ENCODE peak calls at places on chromosomes 3 and 15, in nine cellular contexts. H is activated T-cell treated with anti-CD3 and anti-CD28 coated beads, Interleukin-2, amount 50 U/mL, for 1 hour; Y is nucleus accumbens; I is stimulated activated naive B cell treated with anti-CD40 and anti-IgM and Interleukin-4, amounts not matched to agents 10 μg/mL and 1 μg/mL and 100 μg/mL, for 72 hours; Q is NCI-H226; P is cardiac muscle cell; N is T-helper 17 cell; E is RWPE2; Z is HTR-8/SVneo. R is an unnamed sample.
A peak's percentile ranks its signal among the peaks of the same experiment; 100 is the strongest.

GRCh38 chr3:102225407-102226132 is 209.2 kb upstream of the ZPLD1 start:
- DNase-seq in P (peak; percentile 73), H (no peak), Z (peak; percentile 36), I (no peak), E (no peak), Q (peak; percentile 53), Y (no peak), N (no peak), R (no peak)

GRCh38 chr3:58214484-58215316 is 3.9 kb upstream of the DNASE1L3 start:
- DNase-seq in N (no peak), E (peak; percentile 83), Z (no peak), H (no peak), I (peak; percentile 85), Y (no peak), P (no peak), Q (peak; percentile 29), R (peak; percentile 51)

GRCh38 chr15:88657326-88658069 is 18.7 kb downstream of the ISG20 start:
- DNase-seq in Y (no peak), E (peak; percentile 72), P (peak; percentile 64), Q (no peak), I (no peak), Z (peak; percentile 68), N (no peak), H (no peak), R (no peak)

GRCh38 chr3:145739926-145740325 is 421.1 kb downstream of the PLOD2 start:
- DNase-seq in H (no peak), Q (no peak), I (no peak), Y (no peak), N (no peak), P (no peak), Z (no peak), E (no peak), R (no peak)

GRCh38 chr3:123447749-123448502 is 964 bp downstream of the ADCY5 start:
- DNase-seq in I (no peak), Z (no peak), Q (no peak), H (peak; percentile 53), Y (no peak), N (peak; percentile 30), E (no peak), P (peak; percentile 71), R (peak; percentile 43)

GRCh38 chr3:55704521-55704920 is 217.4 kb upstream of the WNT5A start:
- DNase-seq in P (no peak), Q (peak; percentile 16), H (no peak), Y (no peak), Z (no peak), N (no peak), E (no peak), I (no peak), R (no peak)

GRCh38 chr15:62878070-62878469 is 164.5 kb upstream of the TPM1 start:
- DNase-seq in Q (no peak), Y (no peak), N (no peak), H (no peak), P (peak; percentile 32), E (no peak), I (no peak), Z (no peak), R (no peak)

GRCh38 chr3:82229397-82229796 is 468.0 kb upstream of the GBE1 start:
- DNase-seq in Q (no peak), Z (no peak), H (no peak), I (peak; percentile 32), N (no peak), E (no peak), Y (no peak), P (no peak), R (no peak)

GRCh38 chr3:100468676-100469075 is 23.7 kb upstream of the TMEM45A start:
- DNase-seq in Z (no peak), I (no peak), E (no peak), H (no peak), N (no peak), Q (no peak), Y (no peak), P (no peak), R (no peak)

GRCh38 chr3:183464480-183464879 is 36.1 kb upstream of the MCF2L2 start:
- DNase-seq in Y (no peak), H (no peak), Q (no peak), Z (no peak), I (no peak), N (no peak), E (no peak), P (no peak), R (no peak)

GRCh38 chr3:50130436-50130835 is 24.7 kb upstream of the SEMA3F start:
- DNase-seq in P (no peak), N (no peak), Q (no peak), Z (no peak), H (no peak), I (no peak), E (no peak), Y (no peak), R (no peak)

GRCh38 chr3:118501152-118501551 is 533.5 kb downstream of the IGSF11 start:
- DNase-seq in E (no peak), H (no peak), Q (no peak), P (peak; percentile 28), Z (no peak), I (no peak), N (no peak), Y (peak; percentile 2), R (no peak)

GRCh38 chr3:99867594-99868437 is 50.2 kb downstream of the CMSS1 start:
- DNase-seq in I (no peak), N (no peak), H (no peak), Z (no peak), Y (no peak), P (no peak), Q (no peak), E (no peak), R (no peak)

GRCh38 chr15:100373942-100374341 is 32.2 kb upstream of the ADAMTS17 start:
- DNase-seq in N (no peak), I (no peak), H (no peak), Z (no peak), Q (no peak), E (no peak), P (no peak), Y (no peak), R (no peak)

GRCh38 chr3:27147215-27147614 is 222.0 kb downstream of the NEK10 start:
- DNase-seq in Q (peak; percentile 53), P (no peak), H (no peak), N (no peak), I (no peak), Z (no peak), E (no peak), Y (no peak), R (no peak)

R was measured in activated B cell treated with CpG ODN at 0.5 μM for 24 hours.